ENCODE peak calls at places on chromosome 20, in four cellular contexts. K is HCT116, D is OCI-LY7, E is IMR-90. W is an unnamed sample.

GRCh38 chr20:16729080-16729479 is 746 bp upstream of the SNRPB2 start:
- DNase-seq in K (no peak), E (no peak), D (no peak), W (no peak)

GRCh38 chr20:63090682-63091571 is 84.2 kb upstream of the BHLHE23 start:
- DNase-seq in D (no peak), K (no peak), E (no peak), W (no peak)

GRCh38 chr20:10179574-10180298 is 38.9 kb upstream of the SNAP25 start:
- DNase-seq in D (no peak), E (peak; percentile 26), K (peak; percentile 8), W (no peak)

GRCh38 chr20:14498809-14499208 is 161.4 kb upstream of the FLRT3 start:
- DNase-seq in D (no peak), K (no peak), E (no peak), W (no peak)

GRCh38 chr20:24968278-24968677 is 19.2 kb downstream of the CST7 start:
- DNase-seq in D (no peak), K (no peak), E (no peak), W (no peak)

GRCh38 chr20:8670900-8671229 is 398.0 kb upstream of the PLCB4 start:
- DNase-seq in E (no peak), D (no peak), K (no peak), W (no peak)

GRCh38 chr20:10040070-10040970 is 5.5 kb downstream of the ANKEF1 start:
- DNase-seq in K (peak; percentile 50), D (no peak), E (peak; percentile 85), W (no peak)

GRCh38 chr20:2771631-2772080 is 28.8 kb downstream of the CPXM1 start:
- DNase-seq in E (peak; percentile 18), D (no peak), K (no peak), W (no peak)

GRCh38 chr20:47379433-47380150 is 23.1 kb upstream of the ZMYND8 start:
- DNase-seq in D (no peak), K (no peak), E (peak; percentile 97), W (no peak)

GRCh38 chr20:2691663-2692035 is 931 bp upstream of the EBF4 start:
- DNase-seq in K (no peak), D (no peak), E (no peak), W (no peak)

GRCh38 chr20:32480361-32481199 is 104.6 kb downstream of the NOL4L start:
- DNase-seq in D (no peak), K (no peak), E (peak; percentile 44), W (peak; percentile 47)

GRCh38 chr20:16587066-16587465 is 13.8 kb upstream of the KIF16B start:
- DNase-seq in D (no peak), E (no peak), K (no peak), W (no peak)

GRCh38 chr20:48716541-48716940 is 111.3 kb downstream of the PREX1 start:
- DNase-seq in D (no peak), E (no peak), K (no peak), W (no peak)

GRCh38 chr20:48718914-48719578 is 108.8 kb downstream of the PREX1 start:
- DNase-seq in K (no peak), E (no peak), D (peak; percentile 51), W (no peak)

GRCh38 chr20:48716086-48716485 is 111.7 kb downstream of the PREX1 start:
- DNase-seq in K (no peak), D (no peak), E (no peak), W (no peak)

GRCh38 chr20:48717095-48717958 is 110.5 kb downstream of the PREX1 start:
- DNase-seq in K (no peak), E (no peak), D (peak; percentile 38), W (peak; percentile 32)

GRCh38 chr20:48717959-48718223 is 109.9 kb downstream of the PREX1 start:
- DNase-seq in E (no peak), K (no peak), D (no peak), W (no peak)
- TF ChIP-seq CTCF in E (no peak), K (no peak), D (no peak), W (no peak)

GRCh38 chr20:37295595-37295994 is 6.1 kb downstream of the MANBAL start:
- DNase-seq in D (no peak), K (no peak), E (no peak), W (no peak)
- H3K4me1 ChIP-seq in D (peaks cover 36% of the 10 kb centered on the region), K (peaks cover 65% of the 10 kb centered on the region), E (peaks cover 29% of the 10 kb centered on the region), W (peaks cover 5% of the 10 kb centered on the region)

GRCh38 chr20:23298155-23298554 is 52.4 kb upstream of the NXT1 start:
- DNase-seq in E (no peak), K (no peak), D (no peak), W (no peak)

GRCh38 chr20:23296841-23297701 is 53.5 kb upstream of the NXT1 start:
- DNase-seq in D (no peak), E (no peak), K (no peak), W (no peak)

GRCh38 chr20:23299673-23300050 is 50.9 kb upstream of the NXT1 start:
- DNase-seq in K (no peak), D (no peak), E (no peak), W (no peak)

GRCh38 chr20:23301436-23302050 is 49.0 kb upstream of the NXT1 start:
- DNase-seq in E (no peak), K (no peak), D (no peak), W (no peak)

GRCh38 chr20:23298926-23299672 is 51.5 kb upstream of the NXT1 start:
- DNase-seq in K (no peak), E (no peak), D (no peak), W (no peak)
- H3K27ac ChIP-seq in K (no peak overlapping the region), E (no peak overlapping the region), D (no peak overlapping the region), W (no peak overlapping the region)

GRCh38 chr20:49389854-49390253 is 92.6 kb downstream of the KCNB1 start:
- DNase-seq in D (no peak), K (no peak), E (no peak), W (no peak)

GRCh38 chr20:49386848-49387605 is 95.4 kb downstream of the KCNB1 start:
- DNase-seq in E (no peak), D (no peak), K (no peak), W (no peak)

GRCh38 chr20:49387606-49387939 is 94.9 kb downstream of the KCNB1 start:
- DNase-seq in D (no peak), E (no peak), K (no peak), W (no peak)

GRCh38 chr20:49391404-49392245 is 90.8 kb downstream of the KCNB1 start:
- DNase-seq in E (no peak), D (no peak), K (no peak), W (no peak)

GRCh38 chr20:49388790-49389189 is 93.7 kb downstream of the KCNB1 start:
- DNase-seq in K (no peak), E (no peak), D (no peak), W (no peak)
- TF ChIP-seq CTCF in K (no peak), E (no peak), D (no peak), W (no peak)

DNA sequence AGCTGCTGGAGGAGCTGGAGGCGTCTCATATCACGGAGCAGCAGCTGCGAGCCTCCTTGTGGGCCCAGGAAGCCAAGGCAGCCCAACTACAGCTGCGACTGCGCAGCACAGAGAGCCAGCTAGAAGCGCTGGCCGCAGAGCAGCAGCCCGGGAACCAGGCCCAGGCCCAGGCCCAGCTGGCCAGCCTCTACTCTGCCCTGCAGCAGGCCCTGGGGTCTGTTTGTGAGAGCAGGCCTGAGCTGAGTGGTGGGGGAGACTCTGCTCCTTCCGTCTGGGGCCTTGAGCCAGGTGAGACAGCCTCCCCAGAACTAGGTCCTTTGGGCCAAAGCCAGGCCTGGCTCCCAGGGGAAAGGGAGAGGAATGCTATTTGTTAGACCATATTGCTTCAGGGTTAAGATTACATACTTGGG is 31.7 kb downstream of the C20orf173 start:
- DNase-seq in D (no peak), E (no peak), K (no peak), W (no peak)
- H3K4me1 ChIP-seq in D (peaks cover 16% of the 10 kb centered on the region), E (no peaks in the 10 kb centered on the region), K (no peaks in the 10 kb centered on the region), W (no peaks in the 10 kb centered on the region)

GRCh38 chr20:21981607-21982344 is 276.3 kb downstream of the PAX1 start:
- DNase-seq in K (no peak), E (no peak), D (no peak), W (no peak)

GRCh38 chr20:21982559-21982958 is 277.1 kb downstream of the PAX1 start:
- DNase-seq in D (no peak), K (no peak), E (no peak), W (no peak)

GRCh38 chr20:21981179-21981578 is 275.7 kb downstream of the PAX1 start:
- DNase-seq in D (no peak), E (no peak), K (no peak), W (no peak)
- H3K27ac ChIP-seq in D (no peak overlapping the region), E (no peak overlapping the region), K (no peak overlapping the region), W (no peak overlapping the region)

GRCh38 chr20:60037120-60037499 is 78.9 kb downstream of the CDH26 start:
- DNase-seq in K (no peak), D (no peak), E (peak; percentile 59), W (no peak)
- TF ChIP-seq CTCF in K (no peak), D (no peak), E (peak; percentile 51), W (no peak)

DNA sequence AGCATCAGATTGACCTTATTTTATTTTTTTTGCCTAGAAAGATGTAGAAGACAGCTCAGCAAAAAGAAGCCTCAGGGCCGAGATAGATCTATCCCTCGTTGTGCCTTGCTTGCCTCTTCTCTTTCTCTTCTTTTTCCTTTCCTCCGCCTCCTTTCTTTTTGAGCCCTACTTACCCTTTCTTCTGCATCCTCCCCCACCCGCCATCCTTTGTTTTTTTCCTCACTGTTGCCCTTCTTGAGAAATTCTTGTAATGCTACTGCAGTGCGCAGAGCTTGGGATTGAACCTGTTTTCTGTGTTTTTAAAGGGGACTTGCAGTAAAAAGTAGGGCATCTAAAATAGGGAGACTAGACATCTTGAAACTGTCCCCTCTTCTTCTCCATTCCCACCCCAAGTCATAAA is 18.6 kb downstream of the RALY start:
- DNase-seq in D (no peak), K (no peak), E (no peak), W (no peak)
- H3K4me1 ChIP-seq in D (peaks cover 30% of the 10 kb centered on the region), K (no peaks in the 10 kb centered on the region), E (peaks cover 7% of the 10 kb centered on the region), W (peaks cover 57% of the 10 kb centered on the region)

DNA sequence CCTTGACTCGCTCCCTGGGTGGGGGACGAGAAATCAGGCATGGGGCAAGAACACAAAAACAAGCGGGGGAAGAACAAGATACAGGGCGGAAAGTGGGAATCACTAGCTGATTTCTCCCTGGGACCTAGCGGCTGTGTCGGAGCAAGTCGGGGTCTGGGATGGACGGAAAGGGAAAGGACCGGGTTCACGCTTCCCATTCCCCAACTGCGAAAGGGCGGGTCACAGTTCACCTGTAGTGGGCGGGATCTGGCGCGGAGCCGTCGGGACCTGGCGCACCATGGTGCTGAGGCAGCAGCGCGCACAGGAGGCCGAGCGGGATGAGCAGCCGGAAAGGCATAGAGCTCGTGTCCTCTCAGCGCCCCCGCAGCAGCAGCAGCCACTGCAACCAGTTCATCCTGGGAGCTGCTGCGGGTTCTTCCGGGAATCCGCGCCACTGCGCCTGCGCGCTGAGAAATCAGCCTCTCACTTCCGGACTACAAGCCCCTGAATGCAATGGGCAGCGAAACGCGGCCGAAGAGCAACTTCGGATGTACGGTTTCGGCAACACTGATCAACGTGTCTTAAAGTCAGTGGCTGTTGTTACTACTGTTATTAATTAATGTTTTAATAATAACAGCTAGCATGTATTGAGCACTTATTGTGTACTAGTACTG is at the start of gene EDEM2:
- DNase-seq in E (peak; percentile 96), K (peak; percentile 92), D (peak; percentile 95), W (peak; percentile 97)
- H3K27ac ChIP-seq in E (peak within 1 kb of the TSS; percentile 66), K (peak within 1 kb of the TSS; percentile 78), D (peak within 1 kb of the TSS; percentile 23), W (peak within 1 kb of the TSS; percentile 39)

GRCh38 chr20:54025166-54025835 is 45.1 kb downstream of the BCAS1 start:
- DNase-seq in E (no peak), K (no peak), D (no peak), W (no peak)

GRCh38 chr20:54020348-54020747 is 50.0 kb downstream of the BCAS1 start:
- DNase-seq in E (no peak), K (no peak), D (no peak), W (no peak)

GRCh38 chr20:54021446-54022235 is 48.8 kb downstream of the BCAS1 start:
- DNase-seq in D (no peak), E (no peak), K (no peak), W (no peak)

GRCh38 chr20:54020868-54021267 is 49.5 kb downstream of the BCAS1 start:
- DNase-seq in D (no peak), E (no peak), K (no peak), W (no peak)

GRCh38 chr20:54023406-54023805 is 47.0 kb downstream of the BCAS1 start:
- DNase-seq in K (no peak), D (no peak), E (no peak), W (no peak)
- TF ChIP-seq CTCF in K (no peak), D (no peak), E (no peak), W (no peak)

W was measured in pancreas.